ENCODE peak calls at places on chromosomes 7 and 10, in ten cellular contexts. One of them, this sample, is unnamed.
A peak's percentile ranks its signal among the peaks of the same experiment; 100 is the strongest.

GRCh38 chr10:28118985-28119628 is 120.2 kb upstream of the ODAD2 start:
- DNase-seq in HCT116: no peak
- DNase-seq in H1: no peak
- DNase-seq in fibroblast of lung: no peak
- DNase-seq in CD8-positive, alpha-beta T cell: no peak
- DNase-seq in lower lobe of right lung: no peak
- DNase-seq in stomach: no peak
- DNase-seq in heart right ventricle: no peak
- DNase-seq in tibial artery: no peak
- DNase-seq in cardiac muscle cell: no peak
- DNase-seq in this sample: peak; percentile 31

GRCh38 chr10:126565871-126566270 is 104.6 kb downstream of the C10orf90 start:
- DNase-seq in cardiac muscle cell: no peak
- DNase-seq in tibial artery: no peak
- DNase-seq in lower lobe of right lung: no peak
- DNase-seq in HCT116: no peak
- DNase-seq in heart right ventricle: no peak
- DNase-seq in stomach: no peak
- DNase-seq in CD8-positive, alpha-beta T cell: no peak
- DNase-seq in H1: no peak
- DNase-seq in fibroblast of lung: no peak
- DNase-seq in this sample: no peak

GRCh38 chr10:102152545-102152890 is 329 bp downstream of the NOLC1 start:
- DNase-seq in heart right ventricle: no peak
- DNase-seq in HCT116: no peak
- DNase-seq in stomach: no peak
- DNase-seq in CD8-positive, alpha-beta T cell: no peak
- DNase-seq in tibial artery: no peak
- DNase-seq in lower lobe of right lung: no peak
- DNase-seq in fibroblast of lung: peak; percentile 24
- DNase-seq in H1: no peak
- DNase-seq in cardiac muscle cell: peak; percentile 23
- DNase-seq in this sample: no peak

GRCh38 chr7:99308461-99309074 is 17.1 kb upstream of the ARPC1A start:
- DNase-seq in stomach: peak; percentile 57
- DNase-seq in CD8-positive, alpha-beta T cell: no peak
- DNase-seq in HCT116: no peak
- DNase-seq in cardiac muscle cell: no peak
- DNase-seq in lower lobe of right lung: no peak
- DNase-seq in H1: no peak
- DNase-seq in heart right ventricle: no peak
- DNase-seq in fibroblast of lung: peak; percentile 58
- DNase-seq in tibial artery: no peak
- DNase-seq in this sample: no peak

GRCh38 chr10:132447446-132448247 is 50.6 kb downstream of the PWWP2B start:
- DNase-seq in tibial artery: no peak
- DNase-seq in stomach: peak; percentile 69
- DNase-seq in HCT116: no peak
- DNase-seq in cardiac muscle cell: no peak
- DNase-seq in H1: no peak
- DNase-seq in fibroblast of lung: peak; percentile 93
- DNase-seq in lower lobe of right lung: peak; percentile 75
- DNase-seq in CD8-positive, alpha-beta T cell: peak; percentile 75
- DNase-seq in heart right ventricle: no peak
- DNase-seq in this sample: no peak

GRCh38 chr10:67696029-67696428 is at the start of gene CTNNA3:
- DNase-seq in lower lobe of right lung: no peak
- DNase-seq in tibial artery: no peak
- DNase-seq in CD8-positive, alpha-beta T cell: no peak
- DNase-seq in fibroblast of lung: no peak
- DNase-seq in cardiac muscle cell: peak; percentile 87
- DNase-seq in H1: no peak
- DNase-seq in stomach: no peak
- DNase-seq in HCT116: no peak
- DNase-seq in heart right ventricle: no peak
- DNase-seq in this sample: peak; percentile 43

GRCh38 chr10:101564490-101564991 is 23.5 kb downstream of the POLL start:
- DNase-seq in cardiac muscle cell: no peak
- DNase-seq in H1: no peak
- DNase-seq in CD8-positive, alpha-beta T cell: no peak
- DNase-seq in HCT116: no peak
- DNase-seq in fibroblast of lung: no peak
- DNase-seq in heart right ventricle: no peak
- DNase-seq in lower lobe of right lung: no peak
- DNase-seq in tibial artery: no peak
- DNase-seq in stomach: no peak
- DNase-seq in this sample: no peak

GRCh38 chr7:33893377-33893776 is 12.0 kb upstream of the BMPER start:
- DNase-seq in H1: no peak
- DNase-seq in stomach: no peak
- DNase-seq in tibial artery: no peak
- DNase-seq in HCT116: no peak
- DNase-seq in lower lobe of right lung: no peak
- DNase-seq in heart right ventricle: no peak
- DNase-seq in fibroblast of lung: no peak
- DNase-seq in cardiac muscle cell: no peak
- DNase-seq in CD8-positive, alpha-beta T cell: no peak
- DNase-seq in this sample: peak; percentile 60

GRCh38 chr7:12623885-12624498 is 53.5 kb downstream of the SCIN start:
- DNase-seq in tibial artery: no peak
- DNase-seq in heart right ventricle: no peak
- DNase-seq in stomach: no peak
- DNase-seq in HCT116: peak; percentile 13
- DNase-seq in CD8-positive, alpha-beta T cell: no peak
- DNase-seq in H1: no peak
- DNase-seq in lower lobe of right lung: no peak
- DNase-seq in cardiac muscle cell: peak; percentile 33
- DNase-seq in fibroblast of lung: peak; percentile 17
- DNase-seq in this sample: no peak

GRCh38 chr7:11256501-11256900 is 282.8 kb downstream of the PHF14 start:
- DNase-seq in CD8-positive, alpha-beta T cell: no peak
- DNase-seq in heart right ventricle: no peak
- DNase-seq in tibial artery: no peak
- DNase-seq in fibroblast of lung: no peak
- DNase-seq in stomach: no peak
- DNase-seq in HCT116: no peak
- DNase-seq in lower lobe of right lung: no peak
- DNase-seq in cardiac muscle cell: no peak
- DNase-seq in H1: no peak
- DNase-seq in this sample: peak; percentile 79

GRCh38 chr7:139582671-139583155 is 59.2 kb downstream of the CLEC2L start:
- DNase-seq in HCT116: no peak
- DNase-seq in cardiac muscle cell: no peak
- DNase-seq in CD8-positive, alpha-beta T cell: no peak
- DNase-seq in lower lobe of right lung: no peak
- DNase-seq in H1: no peak
- DNase-seq in fibroblast of lung: no peak
- DNase-seq in tibial artery: no peak
- DNase-seq in stomach: peak; percentile 22
- DNase-seq in heart right ventricle: no peak
- DNase-seq in this sample: no peak

GRCh38 chr7:122750389-122750788 is 47.7 kb upstream of the RNF148 start:
- DNase-seq in H1: no peak
- DNase-seq in fibroblast of lung: no peak
- DNase-seq in cardiac muscle cell: no peak
- DNase-seq in heart right ventricle: no peak
- DNase-seq in CD8-positive, alpha-beta T cell: no peak
- DNase-seq in tibial artery: no peak
- DNase-seq in lower lobe of right lung: no peak
- DNase-seq in stomach: no peak
- DNase-seq in HCT116: no peak
- DNase-seq in this sample: no peak

GRCh38 chr7:134890246-134891240 is 95.8 kb upstream of the AGBL3 start:
- DNase-seq in lower lobe of right lung: no peak
- DNase-seq in cardiac muscle cell: no peak
- DNase-seq in tibial artery: peak; percentile 59
- DNase-seq in fibroblast of lung: peak; percentile 82
- DNase-seq in heart right ventricle: no peak
- DNase-seq in stomach: no peak
- DNase-seq in CD8-positive, alpha-beta T cell: no peak
- DNase-seq in HCT116: no peak
- DNase-seq in H1: no peak
- DNase-seq in this sample: peak; percentile 75

GRCh38 chr10:25017247-25017590 is 807 bp downstream of the THNSL1 start:
- DNase-seq in lower lobe of right lung: no peak
- DNase-seq in CD8-positive, alpha-beta T cell: no peak
- DNase-seq in tibial artery: no peak
- DNase-seq in H1: no peak
- DNase-seq in cardiac muscle cell: peak; percentile 23
- DNase-seq in stomach: peak; percentile 28
- DNase-seq in fibroblast of lung: peak; percentile 29
- DNase-seq in HCT116: no peak
- DNase-seq in heart right ventricle: no peak
- DNase-seq in this sample: peak; percentile 12

GRCh38 chr7:74479961-74480829 is 26.5 kb downstream of the GTF2IRD1 start:
- DNase-seq in lower lobe of right lung: peak; percentile 87
- DNase-seq in HCT116: no peak
- DNase-seq in heart right ventricle: peak; percentile 83
- DNase-seq in cardiac muscle cell: peak; percentile 96
- DNase-seq in CD8-positive, alpha-beta T cell: no peak
- DNase-seq in tibial artery: peak; percentile 86
- DNase-seq in H1: peak; percentile 81
- DNase-seq in fibroblast of lung: peak; percentile 92
- DNase-seq in stomach: peak; percentile 86
- DNase-seq in this sample: peak; percentile 95

GRCh38 chr7:130445008-130445407 is 4.2 kb upstream of the CEP41 start:
- DNase-seq in H1: no peak
- DNase-seq in HCT116: no peak
- DNase-seq in CD8-positive, alpha-beta T cell: no peak
- DNase-seq in lower lobe of right lung: no peak
- DNase-seq in heart right ventricle: no peak
- DNase-seq in cardiac muscle cell: no peak
- DNase-seq in fibroblast of lung: no peak
- DNase-seq in stomach: no peak
- DNase-seq in tibial artery: no peak
- DNase-seq in this sample: no peak

GRCh38 chr10:131584286-131584685 is 272.8 kb upstream of the TCERG1L start:
- DNase-seq in stomach: peak; percentile 9
- DNase-seq in fibroblast of lung: no peak
- DNase-seq in H1: no peak
- DNase-seq in HCT116: no peak
- DNase-seq in CD8-positive, alpha-beta T cell: no peak
- DNase-seq in cardiac muscle cell: no peak
- DNase-seq in tibial artery: no peak
- DNase-seq in heart right ventricle: no peak
- DNase-seq in lower lobe of right lung: no peak
- DNase-seq in this sample: no peak

GRCh38 chr10:73218466-73219191 is 28.4 kb downstream of the DNAJC9 start:
- DNase-seq in stomach: no peak
- DNase-seq in tibial artery: no peak
- DNase-seq in CD8-positive, alpha-beta T cell: no peak
- DNase-seq in H1: no peak
- DNase-seq in HCT116: peak; percentile 19
- DNase-seq in lower lobe of right lung: no peak
- DNase-seq in cardiac muscle cell: peak; percentile 14
- DNase-seq in heart right ventricle: no peak
- DNase-seq in fibroblast of lung: peak; percentile 6
- DNase-seq in this sample: peak; percentile 51

DNA sequence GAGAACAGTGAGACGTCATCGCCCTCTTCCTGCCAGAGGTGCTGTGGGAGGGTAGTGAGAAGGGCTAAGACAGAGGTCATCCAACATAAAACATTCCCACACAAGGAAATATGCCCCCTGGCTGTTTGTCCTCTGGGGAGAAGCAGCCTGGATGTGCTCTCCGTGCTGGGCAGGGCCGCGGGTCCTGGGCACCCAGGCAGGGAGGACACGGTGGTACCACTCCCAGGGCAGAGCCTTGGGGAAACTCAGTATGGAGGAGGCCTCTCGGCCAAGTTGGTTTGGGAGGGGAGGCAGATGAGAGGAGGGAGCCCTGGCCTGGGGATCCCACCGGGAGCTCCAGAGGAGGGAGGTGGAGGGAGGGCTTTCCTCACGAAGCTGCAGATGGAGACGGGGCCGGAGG is 129.4 kb downstream of the GLRX3 start:
- DNase-seq in HCT116: no peak
- DNase-seq in cardiac muscle cell: no peak
- DNase-seq in stomach: no peak
- DNase-seq in tibial artery: no peak
- DNase-seq in fibroblast of lung: no peak
- DNase-seq in CD8-positive, alpha-beta T cell: no peak
- DNase-seq in heart right ventricle: no peak
- DNase-seq in H1: no peak
- DNase-seq in lower lobe of right lung: no peak
- DNase-seq in this sample: no peak
- H3K9me3 ChIP-seq in HCT116: no peaks in the 10 kb centered on the region
- H3K9me3 ChIP-seq in cardiac muscle cell: no peaks in the 10 kb centered on the region
- H3K9me3 ChIP-seq in stomach: peaks cover 40% of the 10 kb centered on the region
- H3K9me3 ChIP-seq in tibial artery: no peaks in the 10 kb centered on the region
- H3K9me3 ChIP-seq in fibroblast of lung: no peaks in the 10 kb centered on the region
- H3K9me3 ChIP-seq in CD8-positive, alpha-beta T cell: no peaks in the 10 kb centered on the region
- H3K9me3 ChIP-seq in heart right ventricle: no peaks in the 10 kb centered on the region
- H3K9me3 ChIP-seq in H1: peaks cover 74% of the 10 kb centered on the region
- H3K9me3 ChIP-seq in lower lobe of right lung: no peaks in the 10 kb centered on the region
- H3K9me3 ChIP-seq in this sample: no peaks in the 10 kb centered on the region

GRCh38 chr10:103638948-103639347 is 145.4 kb downstream of the NEURL1 start:
- DNase-seq in tibial artery: no peak
- DNase-seq in H1: no peak
- DNase-seq in fibroblast of lung: peak; percentile 66
- DNase-seq in HCT116: no peak
- DNase-seq in CD8-positive, alpha-beta T cell: no peak
- DNase-seq in lower lobe of right lung: no peak
- DNase-seq in stomach: no peak
- DNase-seq in heart right ventricle: no peak
- DNase-seq in cardiac muscle cell: no peak
- DNase-seq in this sample: no peak
- H3K36me3 ChIP-seq in tibial artery: peaks cover 11% of the 10 kb centered on the region
- H3K36me3 ChIP-seq in H1: no peaks in the 10 kb centered on the region
- H3K36me3 ChIP-seq in fibroblast of lung: peaks cover 9% of the 10 kb centered on the region
- H3K36me3 ChIP-seq in HCT116: no peaks in the 10 kb centered on the region
- H3K36me3 ChIP-seq in CD8-positive, alpha-beta T cell: no peaks in the 10 kb centered on the region
- H3K36me3 ChIP-seq in lower lobe of right lung: peaks cover 7% of the 10 kb centered on the region
- H3K36me3 ChIP-seq in stomach: peaks cover 8% of the 10 kb centered on the region
- H3K36me3 ChIP-seq in heart right ventricle: no peaks in the 10 kb centered on the region
- H3K36me3 ChIP-seq in cardiac muscle cell: no peaks in the 10 kb centered on the region
- H3K36me3 ChIP-seq in this sample: no peaks in the 10 kb centered on the region

DNA sequence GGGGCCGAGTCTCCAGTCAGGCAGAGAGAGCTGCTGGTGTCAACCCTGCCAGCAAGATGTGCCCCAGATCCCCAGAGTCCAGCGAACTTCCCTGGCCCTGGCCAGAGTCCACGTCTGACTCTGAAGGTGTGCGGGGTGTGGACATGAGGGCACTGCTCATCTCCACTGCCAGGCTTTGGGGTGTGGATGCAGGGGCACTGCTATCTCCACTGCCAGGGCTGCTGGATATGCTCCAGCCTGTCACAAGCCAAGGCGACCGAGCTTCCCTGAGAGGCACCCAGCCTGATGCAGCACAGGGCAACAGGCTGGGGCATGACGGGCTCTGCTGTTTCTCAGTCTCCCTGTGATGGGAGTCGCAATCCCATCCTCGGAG is 596.8 kb downstream of the PTPRN2 start:
- DNase-seq in cardiac muscle cell: no peak
- DNase-seq in tibial artery: no peak
- DNase-seq in stomach: no peak
- DNase-seq in H1: no peak
- DNase-seq in lower lobe of right lung: no peak
- DNase-seq in CD8-positive, alpha-beta T cell: no peak
- DNase-seq in fibroblast of lung: no peak
- DNase-seq in heart right ventricle: no peak
- DNase-seq in HCT116: no peak
- DNase-seq in this sample: no peak
- H3K9me3 ChIP-seq in cardiac muscle cell: no peaks in the 10 kb centered on the region
- H3K9me3 ChIP-seq in tibial artery: no peaks in the 10 kb centered on the region
- H3K9me3 ChIP-seq in stomach: peaks cover 3% of the 10 kb centered on the region
- H3K9me3 ChIP-seq in H1: no peaks in the 10 kb centered on the region
- H3K9me3 ChIP-seq in lower lobe of right lung: peaks cover 4% of the 10 kb centered on the region
- H3K9me3 ChIP-seq in CD8-positive, alpha-beta T cell: no peaks in the 10 kb centered on the region
- H3K9me3 ChIP-seq in fibroblast of lung: no peaks in the 10 kb centered on the region
- H3K9me3 ChIP-seq in heart right ventricle: no peaks in the 10 kb centered on the region
- H3K9me3 ChIP-seq in HCT116: no peaks in the 10 kb centered on the region
- H3K9me3 ChIP-seq in this sample: no peaks in the 10 kb centered on the region

GRCh38 chr10:62052276-62052675 is 150.8 kb downstream of the ARID5B start:
- DNase-seq in H1: no peak
- DNase-seq in lower lobe of right lung: no peak
- DNase-seq in heart right ventricle: no peak
- DNase-seq in HCT116: no peak
- DNase-seq in cardiac muscle cell: no peak
- DNase-seq in fibroblast of lung: no peak
- DNase-seq in stomach: no peak
- DNase-seq in CD8-positive, alpha-beta T cell: no peak
- DNase-seq in tibial artery: no peak
- DNase-seq in this sample: no peak
- H3K36me3 ChIP-seq in H1: no peaks in the 10 kb centered on the region
- H3K36me3 ChIP-seq in lower lobe of right lung: peaks cover 14% of the 10 kb centered on the region
- H3K36me3 ChIP-seq in heart right ventricle: peaks cover 43% of the 10 kb centered on the region
- H3K36me3 ChIP-seq in HCT116: peaks cover 4% of the 10 kb centered on the region
- H3K36me3 ChIP-seq in cardiac muscle cell: no peaks in the 10 kb centered on the region
- H3K36me3 ChIP-seq in fibroblast of lung: peaks cover 22% of the 10 kb centered on the region
- H3K36me3 ChIP-seq in stomach: peaks cover 27% of the 10 kb centered on the region
- H3K36me3 ChIP-seq in CD8-positive, alpha-beta T cell: no peaks in the 10 kb centered on the region
- H3K36me3 ChIP-seq in tibial artery: peaks cover 25% of the 10 kb centered on the region
- H3K36me3 ChIP-seq in this sample: peaks cover 9% of the 10 kb centered on the region